ENCODE peak calls at places on chromosomes 4 and X, in four cellular contexts. One of them, this sample, is unnamed.

GRCh38 chrX:46551494-46552128 is 6.4 kb upstream of the ZNF674 start:
- DNase-seq in lower lobe of right lung: no peak
- DNase-seq in LNCaP clone FGC: no peak
- DNase-seq in EL: peak
- DNase-seq in this sample: no peak

GRCh38 chr4:122456228-122457106 is at the start of gene IL2:
- DNase-seq in lower lobe of right lung: no peak
- DNase-seq in EL: no peak
- DNase-seq in LNCaP clone FGC: no peak
- DNase-seq in this sample: no peak

GRCh38 chr4:169583563-169583962 is 28.8 kb downstream of the NEK1 start:
- DNase-seq in LNCaP clone FGC: no peak
- DNase-seq in EL: peak
- DNase-seq in lower lobe of right lung: no peak
- DNase-seq in this sample: no peak

GRCh38 chr4:125728568-125728967 is 413.8 kb downstream of the FAT4 start:
- DNase-seq in lower lobe of right lung: no peak
- DNase-seq in EL: peak
- DNase-seq in LNCaP clone FGC: no peak
- DNase-seq in this sample: no peak

GRCh38 chr4:3481113-3481531 is 18.0 kb downstream of the DOK7 start:
- DNase-seq in lower lobe of right lung: no peak
- DNase-seq in LNCaP clone FGC: no peak
- DNase-seq in EL: no peak
- DNase-seq in this sample: no peak

GRCh38 chr4:88291003-88291402 is 6.6 kb upstream of the PPM1K start:
- DNase-seq in LNCaP clone FGC: peak
- DNase-seq in lower lobe of right lung: no peak
- DNase-seq in EL: no peak
- DNase-seq in this sample: no peak

GRCh38 chrX:23901065-23901464 is 6.7 kb downstream of the APOO start:
- DNase-seq in lower lobe of right lung: no peak
- DNase-seq in EL: peak
- DNase-seq in LNCaP clone FGC: no peak
- DNase-seq in this sample: no peak

GRCh38 chr4:166421556-166422156 is 548.6 kb downstream of the TLL1 start:
- DNase-seq in LNCaP clone FGC: no peak
- DNase-seq in EL: peak
- DNase-seq in lower lobe of right lung: no peak
- DNase-seq in this sample: no peak

GRCh38 chrX:20595928-20596550 is 329.3 kb upstream of the RPS6KA3 start:
- DNase-seq in lower lobe of right lung: no peak
- DNase-seq in EL: no peak
- DNase-seq in LNCaP clone FGC: no peak
- DNase-seq in this sample: no peak

GRCh38 chr4:185383451-185383850 is 12.3 kb downstream of the LRP2BP start:
- DNase-seq in lower lobe of right lung: no peak
- DNase-seq in LNCaP clone FGC: peak
- DNase-seq in EL: no peak
- DNase-seq in this sample: no peak

GRCh38 chr4:54940996-54941395 is 184.4 kb downstream of the KDR start:
- DNase-seq in lower lobe of right lung: no peak
- DNase-seq in EL: no peak
- DNase-seq in LNCaP clone FGC: no peak
- DNase-seq in this sample: no peak

GRCh38 chrX:137848291-137848905 is 282.5 kb downstream of the ZIC3 start:
- DNase-seq in LNCaP clone FGC: no peak
- DNase-seq in EL: no peak
- DNase-seq in lower lobe of right lung: no peak
- DNase-seq in this sample: no peak

GRCh38 chr4:13892739-13893105 is 265.2 kb upstream of the BOD1L1 start:
- DNase-seq in EL: no peak
- DNase-seq in LNCaP clone FGC: no peak
- DNase-seq in lower lobe of right lung: no peak
- DNase-seq in this sample: no peak

GRCh38 chrX:153645921-153646481 is 1.0 kb upstream of the DUSP9 start:
- DNase-seq in EL: no peak
- DNase-seq in lower lobe of right lung: peak
- DNase-seq in LNCaP clone FGC: no peak
- DNase-seq in this sample: no peak

GRCh38 chrX:148417934-148418333 is 82.5 kb upstream of the AFF2 start:
- DNase-seq in LNCaP clone FGC: no peak
- DNase-seq in lower lobe of right lung: no peak
- DNase-seq in EL: no peak
- DNase-seq in this sample: no peak

GRCh38 chr4:3261411-3262207 is 12.7 kb downstream of the MSANTD1 start:
- DNase-seq in EL: no peak
- DNase-seq in lower lobe of right lung: no peak
- DNase-seq in LNCaP clone FGC: no peak
- DNase-seq in this sample: peak

GRCh38 chr4:2741626-2742025 is 14.5 kb downstream of the TNIP2 start:
- DNase-seq in lower lobe of right lung: peak
- DNase-seq in EL: peak
- DNase-seq in LNCaP clone FGC: no peak
- DNase-seq in this sample: no peak

GRCh38 chr4:2193321-2193720 is 48.6 kb downstream of the HAUS3 start:
- DNase-seq in LNCaP clone FGC: no peak
- DNase-seq in lower lobe of right lung: no peak
- DNase-seq in EL: no peak
- DNase-seq in this sample: no peak